ENCODE peak calls at places on chromosomes 7 and 10, in four cellular contexts. One of them, this sample, is unnamed.

GRCh38 chr7:101814996-101815825 is 2.2 kb upstream of the CUX1 start:
- DNase-seq in K562: peak
- DNase-seq in HepG2: no peak
- DNase-seq in A549: peak
- DNase-seq in this sample: no peak

GRCh38 chr7:80127412-80128150 is 7.0 kb upstream of the GNAI1 start:
- DNase-seq in A549: no peak
- DNase-seq in K562: no peak
- DNase-seq in HepG2: peak
- DNase-seq in this sample: no peak

GRCh38 chr10:5658871-5659618 is 7.3 kb downstream of the ASB13 start:
- DNase-seq in K562: no peak
- DNase-seq in A549: no peak
- DNase-seq in HepG2: peak
- DNase-seq in this sample: no peak

GRCh38 chr10:34885901-34886300 is 70.8 kb upstream of the PARD3 start:
- DNase-seq in HepG2: no peak
- DNase-seq in A549: no peak
- DNase-seq in K562: no peak
- DNase-seq in this sample: no peak

GRCh38 chr7:80387634-80388033 is 124.2 kb downstream of the GNAT3 start:
- DNase-seq in A549: no peak
- DNase-seq in HepG2: no peak
- DNase-seq in K562: no peak
- DNase-seq in this sample: no peak

GRCh38 chr7:96061844-96062243 is 260.1 kb downstream of the SLC25A13 start:
- DNase-seq in HepG2: no peak
- DNase-seq in A549: no peak
- DNase-seq in K562: no peak
- DNase-seq in this sample: no peak

GRCh38 chr10:21521910-21522533 is 3.5 kb downstream of the SKIDA1 start:
- DNase-seq in A549: no peak
- DNase-seq in K562: no peak
- DNase-seq in HepG2: no peak
- DNase-seq in this sample: no peak

GRCh38 chr7:44393238-44394111 is 68.1 kb upstream of the CAMK2B start:
- DNase-seq in HepG2: no peak
- DNase-seq in K562: no peak
- DNase-seq in A549: no peak
- DNase-seq in this sample: no peak

GRCh38 chr10:63711361-63711760 is 190.2 kb downstream of the REEP3 start:
- DNase-seq in K562: no peak
- DNase-seq in HepG2: no peak
- DNase-seq in A549: no peak
- DNase-seq in this sample: no peak

GRCh38 chr7:13724631-13725566 is 264.6 kb downstream of the ETV1 start:
- DNase-seq in A549: peak
- DNase-seq in HepG2: no peak
- DNase-seq in K562: no peak
- DNase-seq in this sample: no peak

GRCh38 chr10:125041856-125042506 is 100.1 kb downstream of the ZRANB1 start:
- DNase-seq in A549: no peak
- DNase-seq in K562: peak
- DNase-seq in HepG2: no peak
- DNase-seq in this sample: no peak

GRCh38 chr10:93305122-93305521 is 177.0 kb downstream of the MYOF start:
- DNase-seq in K562: no peak
- DNase-seq in HepG2: no peak
- DNase-seq in A549: no peak
- DNase-seq in this sample: no peak

DNA sequence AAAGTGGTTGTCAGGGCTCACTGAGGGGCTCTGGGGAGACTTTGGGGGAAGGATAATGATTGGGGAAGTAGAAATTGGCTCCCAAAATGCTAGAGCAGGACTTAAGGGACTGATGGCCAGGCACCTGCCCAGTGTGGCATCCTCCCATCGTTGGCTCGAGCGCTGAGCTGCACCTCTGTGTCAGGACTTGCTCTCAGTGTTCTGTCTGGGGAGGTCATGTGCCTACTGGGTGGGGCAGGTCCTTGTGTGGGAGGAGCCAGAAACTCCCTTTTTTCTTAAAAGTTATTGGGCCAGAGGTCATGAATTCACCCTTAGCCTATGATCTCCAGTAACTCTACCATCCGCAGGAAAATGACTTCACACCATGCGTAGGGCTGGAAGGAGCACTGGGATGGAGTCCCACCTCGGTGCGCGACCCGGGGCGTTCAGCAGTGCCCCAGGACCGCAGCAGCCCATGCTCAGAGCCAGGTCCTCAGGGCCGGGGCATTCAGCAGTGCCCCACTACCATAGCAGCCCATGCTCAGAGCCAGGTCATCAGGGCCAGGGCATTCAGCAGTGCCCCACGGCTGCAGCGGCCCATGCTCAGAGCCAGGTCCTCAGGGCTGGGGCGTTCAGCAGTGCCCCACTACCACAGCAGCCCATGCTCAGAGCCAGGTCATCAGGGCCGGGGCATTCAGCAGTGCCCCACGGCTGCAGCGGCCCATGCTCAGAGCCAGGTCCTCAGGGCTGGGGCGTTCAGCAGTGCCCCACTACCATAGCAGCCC is 221.9 kb downstream of the EBF3 start:
- DNase-seq in HepG2: no peak
- DNase-seq in A549: no peak
- DNase-seq in K562: no peak
- DNase-seq in this sample: no peak
- TF ChIP-seq POLR2AphosphoS2 in HepG2: no peak
- TF ChIP-seq POLR2AphosphoS2 in A549: no peak
- TF ChIP-seq POLR2AphosphoS2 in K562: no peak
- TF ChIP-seq POLR2AphosphoS2 in this sample: no peak

DNA sequence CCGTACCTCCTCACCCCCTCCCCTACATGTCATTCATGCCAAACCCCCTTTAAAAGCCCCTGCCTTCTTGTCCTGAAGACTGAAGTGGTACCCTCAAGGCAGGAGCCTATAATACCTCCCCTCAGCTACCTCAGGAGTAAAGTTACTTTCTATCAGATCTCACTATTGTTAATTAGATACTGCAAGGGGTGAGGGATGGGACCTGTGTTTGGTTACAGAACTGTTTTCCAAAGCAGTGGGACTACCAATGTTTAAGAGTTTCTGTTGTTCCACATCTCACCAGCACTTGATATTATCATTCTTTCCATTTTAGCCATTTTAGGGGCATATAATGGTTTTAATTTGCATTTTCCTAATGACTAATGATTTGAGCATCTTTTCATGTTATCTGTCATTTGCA is 196.8 kb upstream of the LRRN3 start:
- DNase-seq in HepG2: no peak
- DNase-seq in K562: no peak
- DNase-seq in A549: no peak
- DNase-seq in this sample: no peak
- TF ChIP-seq POLR2AphosphoS2 in HepG2: no peak
- TF ChIP-seq POLR2AphosphoS2 in K562: no peak
- TF ChIP-seq POLR2AphosphoS2 in A549: no peak
- TF ChIP-seq POLR2AphosphoS2 in this sample: no peak

DNA sequence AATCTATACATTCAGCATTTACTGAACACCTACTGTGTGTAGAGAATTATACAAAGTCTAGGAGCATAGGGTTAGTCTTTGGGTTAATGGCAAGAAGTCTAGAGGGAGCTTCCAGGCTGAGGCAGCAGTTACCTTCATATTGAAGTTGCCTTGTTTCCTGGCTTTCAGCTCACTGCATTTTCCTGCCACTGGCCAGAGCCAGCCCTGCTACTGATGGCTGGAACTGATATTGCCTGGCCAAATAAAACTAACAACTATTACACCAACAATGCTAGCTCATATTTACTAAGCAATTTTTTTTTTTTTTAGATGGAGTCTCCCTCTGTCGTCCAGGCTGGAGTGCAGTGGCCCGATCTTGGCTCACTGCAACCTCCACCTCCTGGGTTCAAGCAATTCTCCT is 165.7 kb upstream of the ITGB1 start:
- DNase-seq in HepG2: no peak
- DNase-seq in K562: no peak
- DNase-seq in A549: no peak
- DNase-seq in this sample: no peak
- TF ChIP-seq POLR2AphosphoS2 in HepG2: no peak
- TF ChIP-seq POLR2AphosphoS2 in K562: no peak
- TF ChIP-seq POLR2AphosphoS2 in A549: no peak
- TF ChIP-seq POLR2AphosphoS2 in this sample: no peak

DNA sequence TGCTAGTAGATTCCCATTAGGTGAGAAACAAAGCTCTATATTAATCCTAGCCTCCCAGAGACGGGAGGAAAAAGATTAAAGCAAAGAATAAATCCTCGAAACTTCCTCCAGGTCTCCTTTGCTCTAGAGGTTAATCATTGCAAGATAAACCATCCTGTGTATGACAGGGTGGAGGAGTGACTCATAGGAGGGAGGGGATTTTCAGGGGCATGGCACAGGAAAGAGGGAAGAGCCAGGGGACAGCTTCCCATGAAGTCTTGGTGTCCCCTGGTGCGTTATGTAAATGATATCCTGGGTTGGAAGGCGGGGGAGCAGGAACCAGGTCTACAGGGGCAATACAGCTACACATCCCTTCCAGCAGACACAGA is 780 bp downstream of the CYP3A5 start:
- DNase-seq in A549: peak
- DNase-seq in K562: peak
- DNase-seq in HepG2: peak
- DNase-seq in this sample: no peak
- TF ChIP-seq POLR2AphosphoS2 in A549: no peak
- TF ChIP-seq POLR2AphosphoS2 in K562: no peak
- TF ChIP-seq POLR2AphosphoS2 in HepG2: no peak
- TF ChIP-seq POLR2AphosphoS2 in this sample: no peak

GRCh38 chr10:59127991-59128390 is 48.5 kb upstream of the PHYHIPL start:
- DNase-seq in A549: no peak
- DNase-seq in HepG2: no peak
- DNase-seq in K562: no peak
- DNase-seq in this sample: no peak

GRCh38 chr10:59126277-59126676 is 50.2 kb upstream of the PHYHIPL start:
- DNase-seq in K562: no peak
- DNase-seq in A549: no peak
- DNase-seq in HepG2: no peak
- DNase-seq in this sample: no peak

GRCh38 chr10:59129867-59130266 is 46.6 kb upstream of the PHYHIPL start:
- DNase-seq in HepG2: no peak
- DNase-seq in K562: no peak
- DNase-seq in A549: no peak
- DNase-seq in this sample: no peak

GRCh38 chr10:59126992-59127391 is 49.5 kb upstream of the PHYHIPL start:
- DNase-seq in A549: no peak
- DNase-seq in HepG2: peak
- DNase-seq in K562: no peak
- DNase-seq in this sample: no peak

DNA sequence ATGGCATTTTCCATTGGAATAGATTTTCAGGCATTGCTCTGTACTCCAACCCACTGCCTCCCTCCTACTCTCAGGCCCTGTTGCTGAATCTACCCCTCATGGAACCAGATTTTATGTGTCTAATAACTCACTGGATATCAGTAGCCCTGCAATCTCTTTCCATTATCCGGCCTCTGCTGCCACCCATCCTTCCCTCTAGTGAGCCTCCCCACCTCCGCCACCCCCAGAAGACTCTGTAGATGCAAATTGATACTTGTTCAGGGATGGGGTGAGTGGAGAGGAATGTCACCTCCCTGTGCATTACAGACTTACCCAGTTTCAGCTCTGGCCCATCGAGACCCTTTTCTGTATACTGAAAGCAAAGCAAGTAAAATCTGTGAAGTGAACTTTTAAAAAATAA is 52.3 kb upstream of the PHYHIPL start:
- DNase-seq in A549: no peak
- DNase-seq in K562: no peak
- DNase-seq in HepG2: no peak
- DNase-seq in this sample: no peak
- TF ChIP-seq POLR2AphosphoS2 in A549: no peak
- TF ChIP-seq POLR2AphosphoS2 in K562: no peak
- TF ChIP-seq POLR2AphosphoS2 in HepG2: no peak
- TF ChIP-seq POLR2AphosphoS2 in this sample: no peak

DNA sequence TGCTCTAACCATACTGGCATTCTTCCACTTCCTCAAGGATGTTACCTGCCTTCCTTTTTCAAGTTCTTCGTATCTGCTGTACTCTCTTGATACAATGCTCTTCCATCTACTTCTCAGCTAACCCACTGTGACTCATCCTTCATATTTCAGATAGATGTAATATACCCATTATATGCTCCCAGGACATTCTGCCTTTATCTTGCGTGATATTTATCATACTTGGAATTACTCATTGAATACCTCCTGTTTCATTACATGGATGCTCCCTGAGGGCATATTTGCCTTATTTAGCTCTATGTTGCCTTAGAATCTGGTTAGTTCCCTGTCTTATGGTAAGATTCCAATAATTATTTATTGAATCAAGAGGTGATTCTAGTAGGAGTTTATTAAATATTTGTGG is 706.4 kb downstream of the SORCS3 start:
- DNase-seq in K562: no peak
- DNase-seq in A549: no peak
- DNase-seq in HepG2: no peak
- DNase-seq in this sample: no peak
- TF ChIP-seq POLR2AphosphoS2 in K562: no peak
- TF ChIP-seq POLR2AphosphoS2 in A549: no peak
- TF ChIP-seq POLR2AphosphoS2 in HepG2: no peak
- TF ChIP-seq POLR2AphosphoS2 in this sample: no peak

This sample was measured in GM12878.